ENCODE peak calls at places on chromosomes 12 and 14, in nine cellular contexts. One of them, this sample, is unnamed.

GRCh38 chr14:64502476-64503183 is 1.0 kb downstream of the ZBTB25 start:
- DNase-seq in MM.1S: peak
- DNase-seq in stimulated activated CD8-positive, alpha-beta memory T cell treated with anti-CD3 and anti-CD28 coated beads, Interleukin-7, amount 100 ng/mL, for 4 hours: no peak
- DNase-seq in activated gamma-delta T cell treated with anti-CD3 and anti-CD28 coated beads, Interleukin-2, amount 50 U/mL, for 16 hours: no peak
- DNase-seq in IMR-90: peak
- DNase-seq in H54: no peak
- DNase-seq in central memory CD8-positive, alpha-beta T cell: no peak
- DNase-seq in GM03348: no peak
- DNase-seq in activated naive CD8-positive, alpha-beta T cell treated with anti-CD3 and anti-CD28 coated beads, Interleukin-2, amount 10 ng/mL, durations not matched to agents 7 days and 5 days: peak
- DNase-seq in this sample: no peak

GRCh38 chr14:36657409-36658090 is 4.1 kb upstream of the PAX9 start:
- DNase-seq in activated gamma-delta T cell treated with anti-CD3 and anti-CD28 coated beads, Interleukin-2, amount 50 U/mL, for 16 hours: no peak
- DNase-seq in H54: no peak
- DNase-seq in central memory CD8-positive, alpha-beta T cell: no peak
- DNase-seq in IMR-90: no peak
- DNase-seq in stimulated activated CD8-positive, alpha-beta memory T cell treated with anti-CD3 and anti-CD28 coated beads, Interleukin-7, amount 100 ng/mL, for 4 hours: no peak
- DNase-seq in activated naive CD8-positive, alpha-beta T cell treated with anti-CD3 and anti-CD28 coated beads, Interleukin-2, amount 10 ng/mL, durations not matched to agents 7 days and 5 days: peak
- DNase-seq in MM.1S: no peak
- DNase-seq in GM03348: no peak
- DNase-seq in this sample: no peak

GRCh38 chr12:109720856-109721189 is 7.2 kb downstream of the FAM222A start:
- DNase-seq in central memory CD8-positive, alpha-beta T cell: no peak
- DNase-seq in MM.1S: no peak
- DNase-seq in H54: no peak
- DNase-seq in stimulated activated CD8-positive, alpha-beta memory T cell treated with anti-CD3 and anti-CD28 coated beads, Interleukin-7, amount 100 ng/mL, for 4 hours: no peak
- DNase-seq in IMR-90: no peak
- DNase-seq in activated gamma-delta T cell treated with anti-CD3 and anti-CD28 coated beads, Interleukin-2, amount 50 U/mL, for 16 hours: no peak
- DNase-seq in activated naive CD8-positive, alpha-beta T cell treated with anti-CD3 and anti-CD28 coated beads, Interleukin-2, amount 10 ng/mL, durations not matched to agents 7 days and 5 days: no peak
- DNase-seq in GM03348: no peak
- DNase-seq in this sample: no peak

GRCh38 chr12:51183816-51184215 is 10.9 kb upstream of the TFCP2 start:
- DNase-seq in activated gamma-delta T cell treated with anti-CD3 and anti-CD28 coated beads, Interleukin-2, amount 50 U/mL, for 16 hours: no peak
- DNase-seq in stimulated activated CD8-positive, alpha-beta memory T cell treated with anti-CD3 and anti-CD28 coated beads, Interleukin-7, amount 100 ng/mL, for 4 hours: no peak
- DNase-seq in GM03348: no peak
- DNase-seq in H54: no peak
- DNase-seq in MM.1S: no peak
- DNase-seq in IMR-90: peak
- DNase-seq in activated naive CD8-positive, alpha-beta T cell treated with anti-CD3 and anti-CD28 coated beads, Interleukin-2, amount 10 ng/mL, durations not matched to agents 7 days and 5 days: no peak
- DNase-seq in central memory CD8-positive, alpha-beta T cell: no peak
- DNase-seq in this sample: no peak

GRCh38 chr14:22497671-22498093 is 91.3 kb downstream of the DAD1 start:
- DNase-seq in central memory CD8-positive, alpha-beta T cell: no peak
- DNase-seq in MM.1S: no peak
- DNase-seq in activated gamma-delta T cell treated with anti-CD3 and anti-CD28 coated beads, Interleukin-2, amount 50 U/mL, for 16 hours: no peak
- DNase-seq in stimulated activated CD8-positive, alpha-beta memory T cell treated with anti-CD3 and anti-CD28 coated beads, Interleukin-7, amount 100 ng/mL, for 4 hours: no peak
- DNase-seq in IMR-90: no peak
- DNase-seq in activated naive CD8-positive, alpha-beta T cell treated with anti-CD3 and anti-CD28 coated beads, Interleukin-2, amount 10 ng/mL, durations not matched to agents 7 days and 5 days: no peak
- DNase-seq in H54: no peak
- DNase-seq in GM03348: no peak
- DNase-seq in this sample: no peak

GRCh38 chr14:93073833-93074769 is 41.6 kb downstream of the ITPK1 start:
- DNase-seq in MM.1S: no peak
- DNase-seq in central memory CD8-positive, alpha-beta T cell: no peak
- DNase-seq in IMR-90: peak
- DNase-seq in GM03348: peak
- DNase-seq in activated gamma-delta T cell treated with anti-CD3 and anti-CD28 coated beads, Interleukin-2, amount 50 U/mL, for 16 hours: no peak
- DNase-seq in H54: no peak
- DNase-seq in activated naive CD8-positive, alpha-beta T cell treated with anti-CD3 and anti-CD28 coated beads, Interleukin-2, amount 10 ng/mL, durations not matched to agents 7 days and 5 days: peak
- DNase-seq in stimulated activated CD8-positive, alpha-beta memory T cell treated with anti-CD3 and anti-CD28 coated beads, Interleukin-7, amount 100 ng/mL, for 4 hours: no peak
- DNase-seq in this sample: no peak

GRCh38 chr12:117204146-117204545 is 13.9 kb upstream of the FBXO21 start:
- DNase-seq in central memory CD8-positive, alpha-beta T cell: no peak
- DNase-seq in activated naive CD8-positive, alpha-beta T cell treated with anti-CD3 and anti-CD28 coated beads, Interleukin-2, amount 10 ng/mL, durations not matched to agents 7 days and 5 days: no peak
- DNase-seq in GM03348: no peak
- DNase-seq in IMR-90: no peak
- DNase-seq in activated gamma-delta T cell treated with anti-CD3 and anti-CD28 coated beads, Interleukin-2, amount 50 U/mL, for 16 hours: no peak
- DNase-seq in H54: no peak
- DNase-seq in MM.1S: no peak
- DNase-seq in stimulated activated CD8-positive, alpha-beta memory T cell treated with anti-CD3 and anti-CD28 coated beads, Interleukin-7, amount 100 ng/mL, for 4 hours: no peak
- DNase-seq in this sample: no peak

GRCh38 chr14:52876806-52877205 is 74.0 kb downstream of the FERMT2 start:
- DNase-seq in stimulated activated CD8-positive, alpha-beta memory T cell treated with anti-CD3 and anti-CD28 coated beads, Interleukin-7, amount 100 ng/mL, for 4 hours: no peak
- DNase-seq in activated naive CD8-positive, alpha-beta T cell treated with anti-CD3 and anti-CD28 coated beads, Interleukin-2, amount 10 ng/mL, durations not matched to agents 7 days and 5 days: no peak
- DNase-seq in central memory CD8-positive, alpha-beta T cell: no peak
- DNase-seq in GM03348: no peak
- DNase-seq in IMR-90: no peak
- DNase-seq in activated gamma-delta T cell treated with anti-CD3 and anti-CD28 coated beads, Interleukin-2, amount 50 U/mL, for 16 hours: no peak
- DNase-seq in MM.1S: no peak
- DNase-seq in H54: no peak
- DNase-seq in this sample: no peak

GRCh38 chr14:103436533-103436932 is 51.3 kb downstream of the MARK3 start:
- DNase-seq in MM.1S: no peak
- DNase-seq in activated gamma-delta T cell treated with anti-CD3 and anti-CD28 coated beads, Interleukin-2, amount 50 U/mL, for 16 hours: no peak
- DNase-seq in H54: no peak
- DNase-seq in IMR-90: peak
- DNase-seq in central memory CD8-positive, alpha-beta T cell: no peak
- DNase-seq in activated naive CD8-positive, alpha-beta T cell treated with anti-CD3 and anti-CD28 coated beads, Interleukin-2, amount 10 ng/mL, durations not matched to agents 7 days and 5 days: no peak
- DNase-seq in stimulated activated CD8-positive, alpha-beta memory T cell treated with anti-CD3 and anti-CD28 coated beads, Interleukin-7, amount 100 ng/mL, for 4 hours: no peak
- DNase-seq in GM03348: no peak
- DNase-seq in this sample: no peak

GRCh38 chr14:91753501-91754128 is 21.7 kb upstream of the CATSPERB start:
- DNase-seq in central memory CD8-positive, alpha-beta T cell: no peak
- DNase-seq in activated gamma-delta T cell treated with anti-CD3 and anti-CD28 coated beads, Interleukin-2, amount 50 U/mL, for 16 hours: no peak
- DNase-seq in IMR-90: no peak
- DNase-seq in H54: no peak
- DNase-seq in activated naive CD8-positive, alpha-beta T cell treated with anti-CD3 and anti-CD28 coated beads, Interleukin-2, amount 10 ng/mL, durations not matched to agents 7 days and 5 days: no peak
- DNase-seq in MM.1S: no peak
- DNase-seq in GM03348: no peak
- DNase-seq in stimulated activated CD8-positive, alpha-beta memory T cell treated with anti-CD3 and anti-CD28 coated beads, Interleukin-7, amount 100 ng/mL, for 4 hours: no peak
- DNase-seq in this sample: no peak

GRCh38 chr14:53331247-53331646 is 178.1 kb upstream of the DDHD1 start:
- DNase-seq in IMR-90: peak
- DNase-seq in H54: no peak
- DNase-seq in MM.1S: no peak
- DNase-seq in stimulated activated CD8-positive, alpha-beta memory T cell treated with anti-CD3 and anti-CD28 coated beads, Interleukin-7, amount 100 ng/mL, for 4 hours: no peak
- DNase-seq in GM03348: peak
- DNase-seq in central memory CD8-positive, alpha-beta T cell: no peak
- DNase-seq in activated gamma-delta T cell treated with anti-CD3 and anti-CD28 coated beads, Interleukin-2, amount 50 U/mL, for 16 hours: no peak
- DNase-seq in activated naive CD8-positive, alpha-beta T cell treated with anti-CD3 and anti-CD28 coated beads, Interleukin-2, amount 10 ng/mL, durations not matched to agents 7 days and 5 days: no peak
- DNase-seq in this sample: no peak

GRCh38 chr12:62732861-62733427 is 202.0 kb downstream of the PPM1H start:
- DNase-seq in IMR-90: peak
- DNase-seq in MM.1S: no peak
- DNase-seq in stimulated activated CD8-positive, alpha-beta memory T cell treated with anti-CD3 and anti-CD28 coated beads, Interleukin-7, amount 100 ng/mL, for 4 hours: no peak
- DNase-seq in H54: peak
- DNase-seq in activated gamma-delta T cell treated with anti-CD3 and anti-CD28 coated beads, Interleukin-2, amount 50 U/mL, for 16 hours: no peak
- DNase-seq in GM03348: peak
- DNase-seq in activated naive CD8-positive, alpha-beta T cell treated with anti-CD3 and anti-CD28 coated beads, Interleukin-2, amount 10 ng/mL, durations not matched to agents 7 days and 5 days: no peak
- DNase-seq in central memory CD8-positive, alpha-beta T cell: no peak
- DNase-seq in this sample: no peak

GRCh38 chr12:110022980-110023633 is 23.9 kb downstream of the ANKRD13A start:
- DNase-seq in IMR-90: peak
- DNase-seq in stimulated activated CD8-positive, alpha-beta memory T cell treated with anti-CD3 and anti-CD28 coated beads, Interleukin-7, amount 100 ng/mL, for 4 hours: no peak
- DNase-seq in central memory CD8-positive, alpha-beta T cell: no peak
- DNase-seq in MM.1S: no peak
- DNase-seq in H54: no peak
- DNase-seq in activated gamma-delta T cell treated with anti-CD3 and anti-CD28 coated beads, Interleukin-2, amount 50 U/mL, for 16 hours: no peak
- DNase-seq in activated naive CD8-positive, alpha-beta T cell treated with anti-CD3 and anti-CD28 coated beads, Interleukin-2, amount 10 ng/mL, durations not matched to agents 7 days and 5 days: no peak
- DNase-seq in GM03348: peak
- DNase-seq in this sample: no peak

GRCh38 chr12:71236133-71236660 is 78.4 kb upstream of the TSPAN8 start:
- DNase-seq in GM03348: no peak
- DNase-seq in activated naive CD8-positive, alpha-beta T cell treated with anti-CD3 and anti-CD28 coated beads, Interleukin-2, amount 10 ng/mL, durations not matched to agents 7 days and 5 days: no peak
- DNase-seq in IMR-90: no peak
- DNase-seq in activated gamma-delta T cell treated with anti-CD3 and anti-CD28 coated beads, Interleukin-2, amount 50 U/mL, for 16 hours: no peak
- DNase-seq in H54: no peak
- DNase-seq in central memory CD8-positive, alpha-beta T cell: no peak
- DNase-seq in stimulated activated CD8-positive, alpha-beta memory T cell treated with anti-CD3 and anti-CD28 coated beads, Interleukin-7, amount 100 ng/mL, for 4 hours: no peak
- DNase-seq in MM.1S: peak
- DNase-seq in this sample: no peak

GRCh38 chr14:52023518-52023917 is 34.2 kb downstream of the RTRAF start:
- DNase-seq in GM03348: peak
- DNase-seq in activated naive CD8-positive, alpha-beta T cell treated with anti-CD3 and anti-CD28 coated beads, Interleukin-2, amount 10 ng/mL, durations not matched to agents 7 days and 5 days: no peak
- DNase-seq in MM.1S: no peak
- DNase-seq in activated gamma-delta T cell treated with anti-CD3 and anti-CD28 coated beads, Interleukin-2, amount 50 U/mL, for 16 hours: no peak
- DNase-seq in central memory CD8-positive, alpha-beta T cell: no peak
- DNase-seq in IMR-90: peak
- DNase-seq in stimulated activated CD8-positive, alpha-beta memory T cell treated with anti-CD3 and anti-CD28 coated beads, Interleukin-7, amount 100 ng/mL, for 4 hours: no peak
- DNase-seq in H54: peak
- DNase-seq in this sample: no peak

GRCh38 chr12:13170892-13171490 is 25.5 kb upstream of the EMP1 start:
- DNase-seq in stimulated activated CD8-positive, alpha-beta memory T cell treated with anti-CD3 and anti-CD28 coated beads, Interleukin-7, amount 100 ng/mL, for 4 hours: no peak
- DNase-seq in H54: no peak
- DNase-seq in MM.1S: no peak
- DNase-seq in GM03348: peak
- DNase-seq in IMR-90: peak
- DNase-seq in central memory CD8-positive, alpha-beta T cell: no peak
- DNase-seq in activated naive CD8-positive, alpha-beta T cell treated with anti-CD3 and anti-CD28 coated beads, Interleukin-2, amount 10 ng/mL, durations not matched to agents 7 days and 5 days: no peak
- DNase-seq in activated gamma-delta T cell treated with anti-CD3 and anti-CD28 coated beads, Interleukin-2, amount 50 U/mL, for 16 hours: no peak
- DNase-seq in this sample: no peak

GRCh38 chr14:22852599-22852939 is 16.2 kb downstream of the MMP14 start:
- DNase-seq in activated naive CD8-positive, alpha-beta T cell treated with anti-CD3 and anti-CD28 coated beads, Interleukin-2, amount 10 ng/mL, durations not matched to agents 7 days and 5 days: no peak
- DNase-seq in activated gamma-delta T cell treated with anti-CD3 and anti-CD28 coated beads, Interleukin-2, amount 50 U/mL, for 16 hours: no peak
- DNase-seq in IMR-90: no peak
- DNase-seq in GM03348: no peak
- DNase-seq in central memory CD8-positive, alpha-beta T cell: no peak
- DNase-seq in MM.1S: no peak
- DNase-seq in stimulated activated CD8-positive, alpha-beta memory T cell treated with anti-CD3 and anti-CD28 coated beads, Interleukin-7, amount 100 ng/mL, for 4 hours: no peak
- DNase-seq in H54: no peak
- DNase-seq in this sample: no peak

GRCh38 chr12:41619705-41620104 is 431.6 kb downstream of the PDZRN4 start:
- DNase-seq in activated naive CD8-positive, alpha-beta T cell treated with anti-CD3 and anti-CD28 coated beads, Interleukin-2, amount 10 ng/mL, durations not matched to agents 7 days and 5 days: no peak
- DNase-seq in GM03348: no peak
- DNase-seq in central memory CD8-positive, alpha-beta T cell: no peak
- DNase-seq in activated gamma-delta T cell treated with anti-CD3 and anti-CD28 coated beads, Interleukin-2, amount 50 U/mL, for 16 hours: no peak
- DNase-seq in IMR-90: no peak
- DNase-seq in H54: no peak
- DNase-seq in MM.1S: no peak
- DNase-seq in stimulated activated CD8-positive, alpha-beta memory T cell treated with anti-CD3 and anti-CD28 coated beads, Interleukin-7, amount 100 ng/mL, for 4 hours: no peak
- DNase-seq in this sample: no peak

GRCh38 chr12:2329811-2330210 is 277.0 kb downstream of the CACNA1C start:
- DNase-seq in activated naive CD8-positive, alpha-beta T cell treated with anti-CD3 and anti-CD28 coated beads, Interleukin-2, amount 10 ng/mL, durations not matched to agents 7 days and 5 days: no peak
- DNase-seq in stimulated activated CD8-positive, alpha-beta memory T cell treated with anti-CD3 and anti-CD28 coated beads, Interleukin-7, amount 100 ng/mL, for 4 hours: no peak
- DNase-seq in GM03348: no peak
- DNase-seq in IMR-90: no peak
- DNase-seq in activated gamma-delta T cell treated with anti-CD3 and anti-CD28 coated beads, Interleukin-2, amount 50 U/mL, for 16 hours: no peak
- DNase-seq in central memory CD8-positive, alpha-beta T cell: no peak
- DNase-seq in H54: no peak
- DNase-seq in MM.1S: no peak
- DNase-seq in this sample: no peak

GRCh38 chr12:21774358-21775129 is at the start of gene KCNJ8:
- DNase-seq in activated gamma-delta T cell treated with anti-CD3 and anti-CD28 coated beads, Interleukin-2, amount 50 U/mL, for 16 hours: no peak
- DNase-seq in central memory CD8-positive, alpha-beta T cell: no peak
- DNase-seq in MM.1S: peak
- DNase-seq in H54: no peak
- DNase-seq in activated naive CD8-positive, alpha-beta T cell treated with anti-CD3 and anti-CD28 coated beads, Interleukin-2, amount 10 ng/mL, durations not matched to agents 7 days and 5 days: no peak
- DNase-seq in IMR-90: peak
- DNase-seq in GM03348: peak
- DNase-seq in stimulated activated CD8-positive, alpha-beta memory T cell treated with anti-CD3 and anti-CD28 coated beads, Interleukin-7, amount 100 ng/mL, for 4 hours: no peak
- DNase-seq in this sample: no peak

GRCh38 chr12:69966409-69966808 is 141.4 kb downstream of the MYRFL start:
- DNase-seq in GM03348: peak
- DNase-seq in H54: no peak
- DNase-seq in activated naive CD8-positive, alpha-beta T cell treated with anti-CD3 and anti-CD28 coated beads, Interleukin-2, amount 10 ng/mL, durations not matched to agents 7 days and 5 days: no peak
- DNase-seq in stimulated activated CD8-positive, alpha-beta memory T cell treated with anti-CD3 and anti-CD28 coated beads, Interleukin-7, amount 100 ng/mL, for 4 hours: no peak
- DNase-seq in activated gamma-delta T cell treated with anti-CD3 and anti-CD28 coated beads, Interleukin-2, amount 50 U/mL, for 16 hours: no peak
- DNase-seq in central memory CD8-positive, alpha-beta T cell: no peak
- DNase-seq in MM.1S: no peak
- DNase-seq in IMR-90: peak
- DNase-seq in this sample: no peak

GRCh38 chr12:51869490-51869865 is 18.4 kb upstream of the ANKRD33 start:
- DNase-seq in IMR-90: no peak
- DNase-seq in H54: no peak
- DNase-seq in central memory CD8-positive, alpha-beta T cell: no peak
- DNase-seq in activated gamma-delta T cell treated with anti-CD3 and anti-CD28 coated beads, Interleukin-2, amount 50 U/mL, for 16 hours: no peak
- DNase-seq in stimulated activated CD8-positive, alpha-beta memory T cell treated with anti-CD3 and anti-CD28 coated beads, Interleukin-7, amount 100 ng/mL, for 4 hours: no peak
- DNase-seq in activated naive CD8-positive, alpha-beta T cell treated with anti-CD3 and anti-CD28 coated beads, Interleukin-2, amount 10 ng/mL, durations not matched to agents 7 days and 5 days: no peak
- DNase-seq in MM.1S: no peak
- DNase-seq in GM03348: no peak
- DNase-seq in this sample: no peak

GRCh38 chr14:76123426-76124095 is 28.2 kb upstream of the GPATCH2L start:
- DNase-seq in stimulated activated CD8-positive, alpha-beta memory T cell treated with anti-CD3 and anti-CD28 coated beads, Interleukin-7, amount 100 ng/mL, for 4 hours: no peak
- DNase-seq in H54: no peak
- DNase-seq in activated gamma-delta T cell treated with anti-CD3 and anti-CD28 coated beads, Interleukin-2, amount 50 U/mL, for 16 hours: no peak
- DNase-seq in MM.1S: no peak
- DNase-seq in IMR-90: no peak
- DNase-seq in central memory CD8-positive, alpha-beta T cell: no peak
- DNase-seq in activated naive CD8-positive, alpha-beta T cell treated with anti-CD3 and anti-CD28 coated beads, Interleukin-2, amount 10 ng/mL, durations not matched to agents 7 days and 5 days: no peak
- DNase-seq in GM03348: no peak
- DNase-seq in this sample: no peak

GRCh38 chr12:50099302-50100008 is 4.4 kb upstream of the GPD1 start:
- DNase-seq in stimulated activated CD8-positive, alpha-beta memory T cell treated with anti-CD3 and anti-CD28 coated beads, Interleukin-7, amount 100 ng/mL, for 4 hours: no peak
- DNase-seq in IMR-90: peak
- DNase-seq in central memory CD8-positive, alpha-beta T cell: no peak
- DNase-seq in activated naive CD8-positive, alpha-beta T cell treated with anti-CD3 and anti-CD28 coated beads, Interleukin-2, amount 10 ng/mL, durations not matched to agents 7 days and 5 days: no peak
- DNase-seq in MM.1S: no peak
- DNase-seq in H54: peak
- DNase-seq in GM03348: peak
- DNase-seq in activated gamma-delta T cell treated with anti-CD3 and anti-CD28 coated beads, Interleukin-2, amount 50 U/mL, for 16 hours: no peak
- DNase-seq in this sample: no peak

GRCh38 chr14:61101803-61102548 is 120.9 kb downstream of the SLC38A6 start:
- DNase-seq in activated naive CD8-positive, alpha-beta T cell treated with anti-CD3 and anti-CD28 coated beads, Interleukin-2, amount 10 ng/mL, durations not matched to agents 7 days and 5 days: no peak
- DNase-seq in activated gamma-delta T cell treated with anti-CD3 and anti-CD28 coated beads, Interleukin-2, amount 50 U/mL, for 16 hours: no peak
- DNase-seq in GM03348: peak
- DNase-seq in stimulated activated CD8-positive, alpha-beta memory T cell treated with anti-CD3 and anti-CD28 coated beads, Interleukin-7, amount 100 ng/mL, for 4 hours: no peak
- DNase-seq in MM.1S: no peak
- DNase-seq in central memory CD8-positive, alpha-beta T cell: no peak
- DNase-seq in IMR-90: peak
- DNase-seq in H54: no peak
- DNase-seq in this sample: no peak

GRCh38 chr14:35558680-35559079 is 24.7 kb downstream of the INSM2 start:
- DNase-seq in activated gamma-delta T cell treated with anti-CD3 and anti-CD28 coated beads, Interleukin-2, amount 50 U/mL, for 16 hours: no peak
- DNase-seq in central memory CD8-positive, alpha-beta T cell: no peak
- DNase-seq in MM.1S: no peak
- DNase-seq in IMR-90: no peak
- DNase-seq in stimulated activated CD8-positive, alpha-beta memory T cell treated with anti-CD3 and anti-CD28 coated beads, Interleukin-7, amount 100 ng/mL, for 4 hours: no peak
- DNase-seq in GM03348: no peak
- DNase-seq in H54: no peak
- DNase-seq in activated naive CD8-positive, alpha-beta T cell treated with anti-CD3 and anti-CD28 coated beads, Interleukin-2, amount 10 ng/mL, durations not matched to agents 7 days and 5 days: no peak
- DNase-seq in this sample: no peak

GRCh38 chr14:56027421-56027820 is 90.8 kb upstream of the PELI2 start:
- DNase-seq in activated naive CD8-positive, alpha-beta T cell treated with anti-CD3 and anti-CD28 coated beads, Interleukin-2, amount 10 ng/mL, durations not matched to agents 7 days and 5 days: no peak
- DNase-seq in GM03348: no peak
- DNase-seq in central memory CD8-positive, alpha-beta T cell: no peak
- DNase-seq in H54: no peak
- DNase-seq in IMR-90: no peak
- DNase-seq in activated gamma-delta T cell treated with anti-CD3 and anti-CD28 coated beads, Interleukin-2, amount 50 U/mL, for 16 hours: no peak
- DNase-seq in stimulated activated CD8-positive, alpha-beta memory T cell treated with anti-CD3 and anti-CD28 coated beads, Interleukin-7, amount 100 ng/mL, for 4 hours: no peak
- DNase-seq in MM.1S: no peak
- DNase-seq in this sample: no peak

GRCh38 chr14:41350476-41350875 is 256.2 kb upstream of the LRFN5 start:
- DNase-seq in stimulated activated CD8-positive, alpha-beta memory T cell treated with anti-CD3 and anti-CD28 coated beads, Interleukin-7, amount 100 ng/mL, for 4 hours: no peak
- DNase-seq in H54: no peak
- DNase-seq in central memory CD8-positive, alpha-beta T cell: no peak
- DNase-seq in activated naive CD8-positive, alpha-beta T cell treated with anti-CD3 and anti-CD28 coated beads, Interleukin-2, amount 10 ng/mL, durations not matched to agents 7 days and 5 days: no peak
- DNase-seq in IMR-90: no peak
- DNase-seq in GM03348: no peak
- DNase-seq in activated gamma-delta T cell treated with anti-CD3 and anti-CD28 coated beads, Interleukin-2, amount 50 U/mL, for 16 hours: no peak
- DNase-seq in MM.1S: no peak
- DNase-seq in this sample: no peak

GRCh38 chr12:11814362-11814761 is 164.9 kb downstream of the ETV6 start:
- DNase-seq in H54: peak
- DNase-seq in MM.1S: no peak
- DNase-seq in activated gamma-delta T cell treated with anti-CD3 and anti-CD28 coated beads, Interleukin-2, amount 50 U/mL, for 16 hours: no peak
- DNase-seq in central memory CD8-positive, alpha-beta T cell: no peak
- DNase-seq in IMR-90: peak
- DNase-seq in stimulated activated CD8-positive, alpha-beta memory T cell treated with anti-CD3 and anti-CD28 coated beads, Interleukin-7, amount 100 ng/mL, for 4 hours: no peak
- DNase-seq in GM03348: peak
- DNase-seq in activated naive CD8-positive, alpha-beta T cell treated with anti-CD3 and anti-CD28 coated beads, Interleukin-2, amount 10 ng/mL, durations not matched to agents 7 days and 5 days: no peak
- DNase-seq in this sample: peak

GRCh38 chr14:37595809-37596595 is 573 bp downstream of the TTC6 start:
- DNase-seq in IMR-90: peak
- DNase-seq in MM.1S: peak
- DNase-seq in central memory CD8-positive, alpha-beta T cell: no peak
- DNase-seq in GM03348: no peak
- DNase-seq in H54: no peak
- DNase-seq in stimulated activated CD8-positive, alpha-beta memory T cell treated with anti-CD3 and anti-CD28 coated beads, Interleukin-7, amount 100 ng/mL, for 4 hours: peak
- DNase-seq in activated naive CD8-positive, alpha-beta T cell treated with anti-CD3 and anti-CD28 coated beads, Interleukin-2, amount 10 ng/mL, durations not matched to agents 7 days and 5 days: peak
- DNase-seq in activated gamma-delta T cell treated with anti-CD3 and anti-CD28 coated beads, Interleukin-2, amount 50 U/mL, for 16 hours: no peak
- DNase-seq in this sample: no peak

GRCh38 chr12:92030618-92031017 is 115.0 kb downstream of the BTG1 start:
- DNase-seq in stimulated activated CD8-positive, alpha-beta memory T cell treated with anti-CD3 and anti-CD28 coated beads, Interleukin-7, amount 100 ng/mL, for 4 hours: peak
- DNase-seq in MM.1S: peak
- DNase-seq in H54: no peak
- DNase-seq in GM03348: no peak
- DNase-seq in activated naive CD8-positive, alpha-beta T cell treated with anti-CD3 and anti-CD28 coated beads, Interleukin-2, amount 10 ng/mL, durations not matched to agents 7 days and 5 days: no peak
- DNase-seq in central memory CD8-positive, alpha-beta T cell: peak
- DNase-seq in activated gamma-delta T cell treated with anti-CD3 and anti-CD28 coated beads, Interleukin-2, amount 50 U/mL, for 16 hours: peak
- DNase-seq in IMR-90: peak
- DNase-seq in this sample: no peak